ENCODE peak calls at places on chromosome 17, in six cellular contexts. L is K562, R is A549, H is HCT116, M is HepG2, T is WTC11. E is an unnamed sample.

GRCh38 chr17:45342306-45342705 is 25.5 kb upstream of the MAP3K14 start:
- DNase-seq in M (no peak), T (no peak), H (no peak), R (no peak), L (no peak), E (no peak)

GRCh38 chr17:5118219-5118618 is 2.4 kb downstream of the USP6 start:
- DNase-seq in T (no peak), M (no peak), H (no peak), R (no peak), L (no peak), E (no peak)

GRCh38 chr17:29176500-29177351 is 3.5 kb downstream of the MYO18A start:
- DNase-seq in T (peak), H (no peak), R (peak), M (peak), L (peak), E (peak)

GRCh38 chr17:45639297-45639849 is 144.7 kb upstream of the CRHR1 start:
- DNase-seq in R (no peak), M (no peak), T (no peak), L (no peak), H (no peak), E (no peak)

GRCh38 chr17:49603720-49604119 is 28.0 kb downstream of the NXPH3 start:
- DNase-seq in M (no peak), H (no peak), L (no peak), R (no peak), T (no peak), E (no peak)

GRCh38 chr17:31274252-31274651 is 22.8 kb downstream of the OMG start:
- DNase-seq in H (no peak), T (no peak), R (no peak), M (peak), L (no peak), E (peak)

GRCh38 chr17:75447951-75448856 is 8.2 kb upstream of the TMEM94 start:
- DNase-seq in M (peak), L (peak), H (no peak), R (no peak), T (no peak), E (no peak)

GRCh38 chr17:44968225-44969143 is at the start of gene C1QL1:
- DNase-seq in R (peak), M (peak), H (peak), L (peak), T (peak), E (peak)

GRCh38 chr17:48351916-48352332 is 78.1 kb downstream of the SKAP1 start:
- DNase-seq in H (peak), R (peak), T (no peak), L (peak), M (peak), E (peak)

GRCh38 chr17:29390856-29391631 is 881 bp downstream of the TAOK1 start:
- DNase-seq in R (peak), M (peak), H (no peak), T (peak), L (no peak), E (peak)

GRCh38 chr17:28282596-28282995 is 36.4 kb upstream of the TMEM97 start:
- DNase-seq in M (no peak), R (no peak), T (no peak), L (no peak), H (peak), E (no peak)

GRCh38 chr17:15262291-15263205 is 2.6 kb downstream of the PMP22 start:
- DNase-seq in H (peak), T (peak), L (peak), M (no peak), R (peak), E (peak)

GRCh38 chr17:44829558-44830358 is at the start of gene GJC1:
- DNase-seq in L (peak), M (no peak), R (peak), T (peak), H (no peak), E (peak)

GRCh38 chr17:4833941-4834501 is 881 bp downstream of the MINK1 start:
- DNase-seq in R (no peak), T (no peak), L (no peak), M (peak), H (no peak), E (peak)

GRCh38 chr17:60230358-60230757 is 80.6 kb downstream of the CA4 start:
- DNase-seq in L (no peak), T (no peak), R (no peak), M (no peak), H (no peak), E (no peak)

GRCh38 chr17:11896199-11896598 is 101.1 kb downstream of the ZNF18 start:
- DNase-seq in T (no peak), R (no peak), L (no peak), H (no peak), M (no peak), E (no peak)

GRCh38 chr17:72193395-72194106 is 72.7 kb downstream of the SOX9 start:
- DNase-seq in H (no peak), L (no peak), R (no peak), M (no peak), T (no peak), E (no peak)

GRCh38 chr17:44961921-44962350 is 6.2 kb downstream of the C1QL1 start:
- DNase-seq in L (no peak), H (no peak), M (peak), T (peak), R (no peak), E (peak)

GRCh38 chr17:74750327-74751069 is 2.1 kb downstream of the NHERF1 start:
- DNase-seq in L (no peak), T (no peak), H (no peak), M (peak), R (no peak), E (peak)

GRCh38 chr17:77507116-77507885 is 366.5 kb downstream of the SEC14L1 start:
- DNase-seq in R (no peak), T (peak), L (no peak), M (no peak), H (no peak), E (no peak)

GRCh38 chr17:42844271-42844670 is at the start of gene AOC2:
- DNase-seq in M (no peak), H (no peak), T (no peak), L (no peak), R (no peak), E (no peak)
- TF ChIP-seq MAX in M (no peak), H (no peak), T (no peak), L (no peak), R (no peak), E (no peak)

GRCh38 chr17:46722662-46723285 is 95.7 kb downstream of the WNT3 start:
- DNase-seq in H (no peak), R (no peak), T (no peak), L (no peak), M (no peak), E (no peak)
- TF ChIP-seq MAX in H (no peak), R (no peak), T (no peak), L (no peak), M (no peak), E (no peak)

DNA sequence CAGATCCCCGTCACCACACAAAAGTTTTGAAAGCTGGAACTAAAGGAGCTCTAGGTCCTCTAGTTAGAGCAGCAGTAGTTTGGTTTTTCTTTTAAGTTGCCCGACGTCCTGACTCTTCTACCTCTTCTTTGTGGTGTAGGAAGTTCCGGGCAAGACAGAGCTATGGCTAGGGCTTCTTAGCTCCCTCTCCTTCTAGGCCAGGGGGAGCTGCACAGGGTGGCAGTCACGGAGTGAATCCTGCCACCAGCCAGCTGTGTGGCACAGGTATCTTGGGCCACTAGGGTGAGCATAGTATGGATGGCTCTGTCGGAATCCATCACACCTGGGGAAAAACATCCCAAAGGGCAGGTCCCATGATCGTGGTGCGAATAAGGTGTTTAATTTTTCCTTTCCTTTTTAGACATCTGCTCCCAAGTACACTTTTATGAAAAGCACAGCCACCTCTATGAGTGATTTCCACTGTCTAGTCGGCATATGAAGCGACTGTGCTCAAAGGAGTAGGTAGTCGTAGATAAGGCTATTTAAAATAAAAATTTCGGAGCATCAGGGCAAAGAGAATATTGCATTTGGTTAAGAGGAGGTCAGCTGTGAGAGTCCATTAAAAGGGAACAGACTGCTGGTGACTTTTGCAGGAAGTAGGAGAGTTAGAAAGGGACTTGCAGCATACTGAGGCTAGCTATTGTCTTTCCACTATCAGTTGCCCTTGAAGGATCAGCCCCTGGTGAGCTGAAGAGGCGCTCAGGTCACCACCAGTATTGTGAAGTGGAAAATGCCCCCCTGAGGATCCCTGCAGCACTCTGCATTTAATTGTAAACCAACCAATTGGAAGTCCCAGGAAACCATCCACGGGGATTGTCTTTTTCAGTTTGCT is 2.1 kb downstream of the PRKCA start:
- DNase-seq in H (no peak), R (peak), L (peak), T (peak), M (peak), E (peak)
- TF ChIP-seq MAX in H (no peak), R (no peak), L (no peak), T (peak), M (no peak), E (no peak)

GRCh38 chr17:73690581-73691135 is 46.4 kb upstream of the SDK2 start:
- DNase-seq in H (no peak), T (peak), L (peak), M (no peak), R (peak), E (no peak)
- TF ChIP-seq MAX in H (no peak), T (no peak), L (no peak), M (no peak), R (no peak), E (no peak)

DNA sequence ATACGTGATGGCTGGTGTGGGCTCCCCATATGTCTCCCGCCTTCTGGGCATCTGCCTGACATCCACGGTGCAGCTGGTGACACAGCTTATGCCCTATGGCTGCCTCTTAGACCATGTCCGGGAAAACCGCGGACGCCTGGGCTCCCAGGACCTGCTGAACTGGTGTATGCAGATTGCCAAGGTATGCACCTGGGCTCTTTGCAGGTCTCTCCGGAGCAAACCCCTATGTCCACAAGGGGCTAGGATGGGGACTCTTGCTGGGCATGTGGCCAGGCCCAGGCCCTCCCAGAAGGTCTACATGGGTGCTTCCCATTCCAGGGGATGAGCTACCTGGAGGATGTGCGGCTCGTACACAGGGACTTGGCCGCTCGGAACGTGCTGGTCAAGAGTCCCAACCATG is 5.6 kb downstream of the MIEN1 start:
- DNase-seq in T (no peak), M (no peak), H (no peak), L (no peak), R (no peak), E (no peak)
- TF ChIP-seq MAX in T (no peak), M (no peak), H (no peak), L (no peak), R (no peak), E (no peak)

E was measured in NB4.